ENCODE peak calls at places on chromosomes 16 and 17, in seven cellular contexts. One of them, this sample, is unnamed. For H3K4me1, the result is how much of the 10 kb centered on the place peaks cover.

GRCh38 chr17:78416791-78417530 is 38.5 kb downstream of the PGS1 start:
- DNase-seq in transverse colon: peak
- DNase-seq in HCT116: no peak
- DNase-seq in testis: peak
- DNase-seq in H1: no peak
- DNase-seq in sigmoid colon: peak
- DNase-seq in body of pancreas: no peak
- DNase-seq in this sample: peak

GRCh38 chr16:78505544-78506371 is 406.3 kb downstream of the WWOX start:
- DNase-seq in transverse colon: peak
- DNase-seq in HCT116: no peak
- DNase-seq in testis: peak
- DNase-seq in H1: peak
- DNase-seq in sigmoid colon: peak
- DNase-seq in body of pancreas: peak
- DNase-seq in this sample: peak

GRCh38 chr16:84484579-84485254 is 19.7 kb downstream of the MEAK7 start:
- DNase-seq in transverse colon: peak
- DNase-seq in HCT116: peak
- DNase-seq in testis: peak
- DNase-seq in H1: peak
- DNase-seq in sigmoid colon: no peak
- DNase-seq in body of pancreas: no peak
- DNase-seq in this sample: peak

GRCh38 chr17:15377608-15378007 is 36.2 kb upstream of the TEKT3 start:
- DNase-seq in transverse colon: no peak
- DNase-seq in HCT116: peak
- DNase-seq in testis: no peak
- DNase-seq in H1: no peak
- DNase-seq in sigmoid colon: no peak
- DNase-seq in body of pancreas: peak
- DNase-seq in this sample: no peak

GRCh38 chr16:71811261-71811803 is 2.7 kb upstream of the AP1G1 start:
- DNase-seq in transverse colon: no peak
- DNase-seq in HCT116: no peak
- DNase-seq in testis: no peak
- DNase-seq in H1: no peak
- DNase-seq in sigmoid colon: no peak
- DNase-seq in body of pancreas: no peak
- DNase-seq in this sample: no peak

GRCh38 chr17:37791434-37791833 is 46.6 kb upstream of the HNF1B start:
- DNase-seq in transverse colon: peak
- DNase-seq in HCT116: no peak
- DNase-seq in testis: peak
- DNase-seq in H1: no peak
- DNase-seq in sigmoid colon: no peak
- DNase-seq in body of pancreas: peak
- DNase-seq in this sample: no peak

GRCh38 chr17:66904760-66905637 is 59.5 kb upstream of the CACNG4 start:
- DNase-seq in transverse colon: no peak
- DNase-seq in HCT116: no peak
- DNase-seq in testis: peak
- DNase-seq in H1: no peak
- DNase-seq in sigmoid colon: no peak
- DNase-seq in body of pancreas: peak
- DNase-seq in this sample: peak

GRCh38 chr17:51251010-51251409 is 8.8 kb downstream of the MBTD1 start:
- DNase-seq in transverse colon: no peak
- DNase-seq in HCT116: no peak
- DNase-seq in testis: no peak
- DNase-seq in H1: no peak
- DNase-seq in sigmoid colon: no peak
- DNase-seq in body of pancreas: no peak
- DNase-seq in this sample: no peak

GRCh38 chr17:80850109-80850508 is 141.5 kb upstream of the CHMP6 start:
- DNase-seq in transverse colon: no peak
- DNase-seq in HCT116: no peak
- DNase-seq in testis: no peak
- DNase-seq in H1: no peak
- DNase-seq in sigmoid colon: peak
- DNase-seq in body of pancreas: no peak
- DNase-seq in this sample: no peak

GRCh38 chr16:27169511-27170071 is 33.7 kb upstream of the KDM8 start:
- DNase-seq in transverse colon: peak
- DNase-seq in HCT116: no peak
- DNase-seq in testis: no peak
- DNase-seq in H1: no peak
- DNase-seq in sigmoid colon: no peak
- DNase-seq in body of pancreas: no peak
- DNase-seq in this sample: no peak

GRCh38 chr16:77541131-77541530 is 106.3 kb upstream of the ADAMTS18 start:
- DNase-seq in transverse colon: no peak
- DNase-seq in HCT116: no peak
- DNase-seq in testis: no peak
- DNase-seq in H1: no peak
- DNase-seq in sigmoid colon: no peak
- DNase-seq in body of pancreas: no peak
- DNase-seq in this sample: no peak

GRCh38 chr16:66486773-66487579 is 59.9 kb downstream of the BEAN1 start:
- DNase-seq in transverse colon: no peak
- DNase-seq in HCT116: no peak
- DNase-seq in testis: no peak
- DNase-seq in H1: no peak
- DNase-seq in sigmoid colon: peak
- DNase-seq in body of pancreas: peak
- DNase-seq in this sample: no peak

GRCh38 chr17:79970576-79971068 is 65.0 kb downstream of the TBC1D16 start:
- DNase-seq in transverse colon: peak
- DNase-seq in HCT116: peak
- DNase-seq in testis: peak
- DNase-seq in H1: no peak
- DNase-seq in sigmoid colon: no peak
- DNase-seq in body of pancreas: peak
- DNase-seq in this sample: peak

GRCh38 chr17:79985951-79986391 is 49.7 kb downstream of the TBC1D16 start:
- DNase-seq in transverse colon: no peak
- DNase-seq in HCT116: no peak
- DNase-seq in testis: no peak
- DNase-seq in H1: no peak
- DNase-seq in sigmoid colon: peak
- DNase-seq in body of pancreas: no peak
- DNase-seq in this sample: no peak

DNA sequence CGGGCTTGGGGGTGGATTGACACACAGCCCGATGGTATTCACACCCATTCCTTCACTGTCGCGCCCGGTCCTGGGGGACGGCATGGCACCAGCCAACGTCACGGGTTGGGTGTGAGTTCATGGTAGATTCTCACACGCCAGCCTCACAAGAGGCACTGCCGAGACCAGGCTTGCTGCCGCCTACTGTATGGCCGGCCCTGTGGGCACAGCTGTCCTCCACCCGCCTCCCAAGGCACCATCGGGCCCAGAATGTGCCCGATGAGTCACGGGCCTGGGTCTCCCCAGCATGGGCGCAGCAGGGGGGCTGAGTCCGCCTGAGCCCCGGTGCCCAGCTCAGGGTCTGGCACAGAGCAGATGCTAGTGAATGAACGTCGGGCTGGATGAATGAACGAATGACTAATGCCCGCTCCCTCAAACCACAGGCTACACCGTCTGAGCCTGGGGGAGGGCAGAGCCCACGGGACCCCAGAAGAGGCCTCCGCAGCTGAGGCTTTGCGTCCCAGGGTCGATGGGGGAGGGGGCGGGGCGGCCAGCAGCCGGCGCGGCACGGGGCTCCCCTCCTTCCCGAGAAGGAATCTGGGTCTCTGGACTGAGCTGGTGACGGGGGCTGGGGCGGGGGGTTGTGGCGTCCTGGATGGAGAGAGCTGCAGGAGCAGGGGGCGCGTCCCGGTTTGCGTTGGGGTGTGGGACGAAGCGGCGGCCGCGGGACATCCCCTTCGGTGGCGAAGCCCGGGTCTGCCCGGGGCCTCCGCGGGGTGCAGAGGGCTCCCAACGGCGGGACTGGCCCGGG is 829 bp downstream of the PITPNM3 start:
- DNase-seq in transverse colon: peak
- DNase-seq in HCT116: no peak
- DNase-seq in testis: peak
- DNase-seq in H1: peak
- DNase-seq in sigmoid colon: no peak
- DNase-seq in body of pancreas: peak
- DNase-seq in this sample: peak
- H3K4me1 ChIP-seq in transverse colon: under half
- H3K4me1 ChIP-seq in HCT116: under half
- H3K4me1 ChIP-seq in testis: under half
- H3K4me1 ChIP-seq in H1: under half
- H3K4me1 ChIP-seq in sigmoid colon: under half
- H3K4me1 ChIP-seq in body of pancreas: under half
- H3K4me1 ChIP-seq in this sample: under half

GRCh38 chr16:86966781-86967180 is 350.4 kb downstream of the C16orf95 start:
- DNase-seq in transverse colon: no peak
- DNase-seq in HCT116: no peak
- DNase-seq in testis: no peak
- DNase-seq in H1: no peak
- DNase-seq in sigmoid colon: no peak
- DNase-seq in body of pancreas: no peak
- DNase-seq in this sample: no peak
- TF ChIP-seq CTCF in transverse colon: no peak
- TF ChIP-seq CTCF in HCT116: no peak
- TF ChIP-seq CTCF in testis: no peak
- TF ChIP-seq CTCF in H1: no peak
- TF ChIP-seq CTCF in sigmoid colon: no peak
- TF ChIP-seq CTCF in body of pancreas: no peak
- TF ChIP-seq CTCF in this sample: no peak

DNA sequence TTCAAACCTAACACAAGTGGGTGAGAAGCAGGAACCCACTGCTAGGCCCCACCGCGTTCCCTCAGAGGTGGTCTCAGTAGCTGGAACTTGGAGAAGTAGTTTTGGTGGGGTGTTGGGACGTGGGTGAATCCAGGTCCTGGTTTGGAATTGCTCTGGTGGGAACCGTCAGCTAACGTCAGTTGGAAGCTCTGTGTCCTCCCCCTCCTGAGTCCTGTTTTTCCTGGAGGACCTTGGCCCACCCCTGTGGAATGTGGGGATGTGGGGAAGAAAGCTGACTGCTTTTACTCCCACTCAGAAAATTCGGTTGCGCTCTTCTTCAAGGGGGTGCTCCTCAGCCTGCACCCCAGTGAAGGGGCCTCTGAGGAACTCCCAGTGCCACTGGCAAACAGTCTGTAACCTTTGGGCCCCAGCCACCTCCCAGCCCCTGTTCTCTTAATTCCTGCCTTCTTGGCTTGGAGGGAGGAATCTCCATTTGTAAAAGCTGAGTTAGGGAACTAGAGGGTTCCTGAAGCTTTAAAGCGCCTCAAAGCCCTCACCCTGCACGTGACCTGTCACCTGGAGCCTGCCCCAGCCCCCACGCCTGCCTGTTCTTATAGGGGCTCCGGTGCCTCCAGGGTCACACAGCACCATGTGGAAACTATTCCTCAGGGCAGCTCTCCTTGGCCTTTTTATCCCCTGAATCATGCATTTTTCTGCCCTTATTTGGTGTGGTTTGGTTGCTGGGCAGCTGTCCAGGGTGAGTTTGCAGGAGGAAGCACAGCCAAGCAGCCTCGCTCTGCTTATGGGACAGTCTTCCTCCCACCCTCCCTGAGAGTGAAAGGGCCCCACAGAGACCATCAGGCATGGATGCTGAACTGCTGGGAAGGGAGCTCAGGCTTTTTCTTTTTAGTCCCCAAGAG is 16.2 kb upstream of the NAGLU start:
- DNase-seq in transverse colon: peak
- DNase-seq in HCT116: peak
- DNase-seq in testis: peak
- DNase-seq in H1: peak
- DNase-seq in sigmoid colon: peak
- DNase-seq in body of pancreas: peak
- DNase-seq in this sample: peak
- TF ChIP-seq POLR2A in transverse colon: no peak
- TF ChIP-seq POLR2A in HCT116: no peak
- TF ChIP-seq POLR2A in testis: no peak
- TF ChIP-seq POLR2A in H1: no peak
- TF ChIP-seq POLR2A in sigmoid colon: no peak
- TF ChIP-seq POLR2A in body of pancreas: no peak
- TF ChIP-seq POLR2A in this sample: no peak

GRCh38 chr16:4373356-4373908 is 1.8 kb downstream of the VASN start:
- DNase-seq in transverse colon: no peak
- DNase-seq in HCT116: no peak
- DNase-seq in testis: no peak
- DNase-seq in H1: no peak
- DNase-seq in sigmoid colon: no peak
- DNase-seq in body of pancreas: no peak
- DNase-seq in this sample: no peak
- H3K4me1 ChIP-seq in transverse colon: half or more
- H3K4me1 ChIP-seq in HCT116: half or more
- H3K4me1 ChIP-seq in testis: half or more
- H3K4me1 ChIP-seq in H1: under half
- H3K4me1 ChIP-seq in sigmoid colon: half or more
- H3K4me1 ChIP-seq in body of pancreas: half or more
- H3K4me1 ChIP-seq in this sample: under half